ENCODE peak calls at places on chromosomes 11 and 22, in five cellular contexts. One of them, this sample, is unnamed.
A peak's percentile ranks its signal among the peaks of the same experiment; 100 is the strongest.

GRCh38 chr11:61797263-61797944 is 4.7 kb downstream of the FEN1 start:
- DNase-seq in K562: no peak
- DNase-seq in H1: no peak
- DNase-seq in HepG2: peak; percentile 78
- DNase-seq in GM12878: peak; percentile 52
- DNase-seq in this sample: peak; percentile 76

GRCh38 chr11:128988224-128988970 is 45.7 kb upstream of the TP53AIP1 start:
- DNase-seq in K562: no peak
- DNase-seq in H1: no peak
- DNase-seq in HepG2: no peak
- DNase-seq in GM12878: no peak
- DNase-seq in this sample: no peak

GRCh38 chr11:70668204-70669202 is 270.2 kb downstream of the CTTN start:
- DNase-seq in K562: no peak
- DNase-seq in H1: no peak
- DNase-seq in HepG2: no peak
- DNase-seq in GM12878: no peak
- DNase-seq in this sample: no peak

GRCh38 chr11:79044211-79044610 is 396.6 kb downstream of the TENM4 start:
- DNase-seq in K562: no peak
- DNase-seq in H1: no peak
- DNase-seq in HepG2: no peak
- DNase-seq in GM12878: no peak
- DNase-seq in this sample: no peak

GRCh38 chr11:94787798-94788197 is 19.6 kb downstream of the AMOTL1 start:
- DNase-seq in K562: peak; percentile 59
- DNase-seq in H1: no peak
- DNase-seq in HepG2: no peak
- DNase-seq in GM12878: no peak
- DNase-seq in this sample: no peak

GRCh38 chr22:40385041-40385782 is 14.8 kb downstream of the SGSM3 start:
- DNase-seq in K562: no peak
- DNase-seq in H1: no peak
- DNase-seq in HepG2: no peak
- DNase-seq in GM12878: no peak
- DNase-seq in this sample: no peak

GRCh38 chr11:7251836-7252682 is at the start of gene SYT9:
- DNase-seq in K562: peak; percentile 24
- DNase-seq in H1: peak; percentile 43
- DNase-seq in HepG2: no peak
- DNase-seq in GM12878: no peak
- DNase-seq in this sample: no peak

GRCh38 chr22:47146941-47147340 is 384.5 kb downstream of the TBC1D22A start:
- DNase-seq in K562: no peak
- DNase-seq in H1: no peak
- DNase-seq in HepG2: no peak
- DNase-seq in GM12878: no peak
- DNase-seq in this sample: no peak

GRCh38 chr11:44805596-44805995 is 78.8 kb downstream of the TSPAN18 start:
- DNase-seq in K562: no peak
- DNase-seq in H1: no peak
- DNase-seq in HepG2: no peak
- DNase-seq in GM12878: no peak
- DNase-seq in this sample: no peak

GRCh38 chr11:83063073-83063754 is 8.5 kb downstream of the RAB30 start:
- DNase-seq in K562: no peak
- DNase-seq in H1: no peak
- DNase-seq in HepG2: no peak
- DNase-seq in GM12878: peak; percentile 88
- DNase-seq in this sample: no peak

GRCh38 chr11:19394525-19395016 is 153.8 kb upstream of the E2F8 start:
- DNase-seq in K562: no peak
- DNase-seq in H1: no peak
- DNase-seq in HepG2: no peak
- DNase-seq in GM12878: peak; percentile 60
- DNase-seq in this sample: no peak

GRCh38 chr11:78202733-78203167 is 14.0 kb downstream of the USP35 start:
- DNase-seq in K562: no peak
- DNase-seq in H1: no peak
- DNase-seq in HepG2: peak; percentile 95
- DNase-seq in GM12878: no peak
- DNase-seq in this sample: no peak

GRCh38 chr11:16804104-16804947 is 65.9 kb downstream of the C11orf58 start:
- DNase-seq in K562: no peak
- DNase-seq in H1: no peak
- DNase-seq in HepG2: peak; percentile 90
- DNase-seq in GM12878: no peak
- DNase-seq in this sample: no peak

GRCh38 chr11:94910779-94911178 is 62.6 kb downstream of the CWC15 start:
- DNase-seq in K562: no peak
- DNase-seq in H1: no peak
- DNase-seq in HepG2: no peak
- DNase-seq in GM12878: no peak
- DNase-seq in this sample: no peak

GRCh38 chr22:17576475-17576874 is 13.2 kb downstream of the SLC25A18 start:
- DNase-seq in K562: no peak
- DNase-seq in H1: no peak
- DNase-seq in HepG2: no peak
- DNase-seq in GM12878: no peak
- DNase-seq in this sample: no peak

GRCh38 chr11:45924036-45924915 is 1.8 kb downstream of the LARGE2 start:
- DNase-seq in K562: no peak
- DNase-seq in H1: no peak
- DNase-seq in HepG2: no peak
- DNase-seq in GM12878: no peak
- DNase-seq in this sample: no peak

GRCh38 chr11:126833020-126833419 is 167.6 kb downstream of the KIRREL3 start:
- DNase-seq in K562: no peak
- DNase-seq in H1: no peak
- DNase-seq in HepG2: no peak
- DNase-seq in GM12878: no peak
- DNase-seq in this sample: no peak

GRCh38 chr11:42890773-42891172 is 421.0 kb upstream of the API5 start:
- DNase-seq in K562: no peak
- DNase-seq in H1: no peak
- DNase-seq in HepG2: no peak
- DNase-seq in GM12878: no peak
- DNase-seq in this sample: no peak

GRCh38 chr22:35076648-35077047 is 10.7 kb downstream of the ISX start:
- DNase-seq in K562: no peak
- DNase-seq in H1: no peak
- DNase-seq in HepG2: no peak
- DNase-seq in GM12878: no peak
- DNase-seq in this sample: no peak

GRCh38 chr11:112219476-112220232 is 6.6 kb upstream of the PTS start:
- DNase-seq in K562: peak; percentile 72
- DNase-seq in H1: no peak
- DNase-seq in HepG2: peak; percentile 72
- DNase-seq in GM12878: peak; percentile 56
- DNase-seq in this sample: peak; percentile 71

GRCh38 chr11:9273430-9274336 is 8.5 kb upstream of the DENND5A start:
- DNase-seq in K562: no peak
- DNase-seq in H1: no peak
- DNase-seq in HepG2: no peak
- DNase-seq in GM12878: no peak
- DNase-seq in this sample: no peak

GRCh38 chr11:19913236-19913892 is 200.7 kb downstream of the NAV2 start:
- DNase-seq in K562: no peak
- DNase-seq in H1: no peak
- DNase-seq in HepG2: peak; percentile 36
- DNase-seq in GM12878: no peak
- DNase-seq in this sample: no peak

GRCh38 chr22:17388235-17388634 is 19.0 kb downstream of the CECR2 start:
- DNase-seq in K562: no peak
- DNase-seq in H1: no peak
- DNase-seq in HepG2: no peak
- DNase-seq in GM12878: no peak
- DNase-seq in this sample: no peak

GRCh38 chr22:17815703-17816254 is 41.5 kb upstream of the BID start:
- DNase-seq in K562: no peak
- DNase-seq in H1: no peak
- DNase-seq in HepG2: no peak
- DNase-seq in GM12878: no peak
- DNase-seq in this sample: no peak

GRCh38 chr22:32991353-32992115 is 66.6 kb downstream of the SYN3 start:
- DNase-seq in K562: no peak
- DNase-seq in H1: no peak
- DNase-seq in HepG2: no peak
- DNase-seq in GM12878: no peak
- DNase-seq in this sample: no peak

GRCh38 chr11:20208622-20209090 is 48.4 kb upstream of the DBX1 start:
- DNase-seq in K562: no peak
- DNase-seq in H1: peak; percentile 10
- DNase-seq in HepG2: no peak
- DNase-seq in GM12878: no peak
- DNase-seq in this sample: no peak

GRCh38 chr11:60948251-60948650 is 3.7 kb downstream of the SLC15A3 start:
- DNase-seq in K562: no peak
- DNase-seq in H1: no peak
- DNase-seq in HepG2: no peak
- DNase-seq in GM12878: no peak
- DNase-seq in this sample: no peak

GRCh38 chr22:37672920-37673453 is 2.4 kb upstream of the LGALS1 start:
- DNase-seq in K562: no peak
- DNase-seq in H1: no peak
- DNase-seq in HepG2: no peak
- DNase-seq in GM12878: no peak
- DNase-seq in this sample: no peak

GRCh38 chr22:37675930-37676571 is 615 bp downstream of the LGALS1 start:
- DNase-seq in K562: no peak
- DNase-seq in H1: no peak
- DNase-seq in HepG2: no peak
- DNase-seq in GM12878: no peak
- DNase-seq in this sample: no peak

GRCh38 chr22:37674248-37674647 is 1.2 kb upstream of the LGALS1 start:
- DNase-seq in K562: no peak
- DNase-seq in H1: no peak
- DNase-seq in HepG2: no peak
- DNase-seq in GM12878: no peak
- DNase-seq in this sample: no peak

GRCh38 chr22:37676691-37677627 is 1.5 kb downstream of the LGALS1 start:
- DNase-seq in K562: peak; percentile 77
- DNase-seq in H1: peak; percentile 78
- DNase-seq in HepG2: peak; percentile 75
- DNase-seq in GM12878: no peak
- DNase-seq in this sample: peak; percentile 69

DNA sequence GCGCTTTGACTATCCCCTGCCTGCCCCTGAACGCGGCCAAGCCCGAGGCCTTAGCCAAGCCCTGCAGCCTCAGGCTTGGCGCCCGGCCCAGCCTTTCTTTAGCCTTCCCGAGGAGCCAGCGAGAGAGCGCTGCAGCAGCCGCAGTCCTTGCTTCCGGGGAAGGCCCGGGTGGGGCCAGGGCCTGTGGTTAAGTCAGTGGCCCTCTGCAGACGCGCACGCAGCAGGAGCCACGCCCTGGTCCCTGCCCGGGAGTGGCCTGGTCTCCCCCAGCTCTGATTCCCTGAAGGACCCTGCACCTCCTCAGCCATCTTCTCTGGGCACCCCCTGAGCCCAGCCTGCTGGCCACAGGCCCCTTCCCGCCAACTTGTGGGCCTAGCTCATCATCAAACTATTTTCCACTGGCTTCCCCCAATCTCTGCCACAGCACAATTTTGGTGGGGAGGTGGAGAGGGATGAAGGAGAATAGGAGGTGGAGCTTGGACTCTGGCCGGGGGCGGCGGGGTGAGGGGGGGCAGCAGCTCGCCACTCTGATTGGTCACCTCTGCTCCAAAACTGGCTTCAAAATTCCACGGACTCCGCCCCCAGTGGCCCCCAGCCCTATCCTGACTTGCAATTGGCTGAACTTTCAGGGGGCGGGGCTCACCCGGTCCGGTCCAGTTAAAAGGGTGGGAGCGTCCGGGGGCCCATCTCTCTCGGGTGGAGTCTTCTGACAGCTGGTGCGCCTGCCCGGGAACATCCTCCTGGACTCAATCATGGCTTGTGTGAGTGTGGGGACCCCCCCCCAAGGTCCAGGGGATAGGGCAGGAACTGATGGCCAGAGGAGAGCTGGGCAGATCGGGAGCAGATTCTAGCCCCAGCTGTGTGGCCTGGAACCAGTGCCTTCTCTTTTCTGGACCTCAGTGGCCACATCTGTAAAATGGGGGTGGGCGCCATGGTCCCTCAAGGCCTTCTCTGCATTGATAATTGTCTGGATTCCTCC is at the start of gene LGALS1:
- DNase-seq in K562: peak; percentile 90
- DNase-seq in H1: no peak
- DNase-seq in HepG2: peak; percentile 81
- DNase-seq in GM12878: no peak
- DNase-seq in this sample: peak; percentile 92
- TF ChIP-seq POLR2A in K562: peak; percentile 74
- TF ChIP-seq POLR2A in H1: no peak
- TF ChIP-seq POLR2A in HepG2: peak; percentile 39
- TF ChIP-seq POLR2A in GM12878: peak; percentile 69
- TF ChIP-seq POLR2A in this sample: peak; percentile 73

GRCh38 chr11:106520146-106520912 is 442.9 kb downstream of the AASDHPPT start:
- DNase-seq in K562: no peak
- DNase-seq in H1: no peak
- DNase-seq in HepG2: no peak
- DNase-seq in GM12878: no peak
- DNase-seq in this sample: no peak
- TF ChIP-seq CEBPB in K562: no peak
- TF ChIP-seq CEBPB in H1: no peak
- TF ChIP-seq CEBPB in HepG2: no peak
- TF ChIP-seq CEBPB in GM12878: no peak
- TF ChIP-seq CEBPB in this sample: no peak

DNA sequence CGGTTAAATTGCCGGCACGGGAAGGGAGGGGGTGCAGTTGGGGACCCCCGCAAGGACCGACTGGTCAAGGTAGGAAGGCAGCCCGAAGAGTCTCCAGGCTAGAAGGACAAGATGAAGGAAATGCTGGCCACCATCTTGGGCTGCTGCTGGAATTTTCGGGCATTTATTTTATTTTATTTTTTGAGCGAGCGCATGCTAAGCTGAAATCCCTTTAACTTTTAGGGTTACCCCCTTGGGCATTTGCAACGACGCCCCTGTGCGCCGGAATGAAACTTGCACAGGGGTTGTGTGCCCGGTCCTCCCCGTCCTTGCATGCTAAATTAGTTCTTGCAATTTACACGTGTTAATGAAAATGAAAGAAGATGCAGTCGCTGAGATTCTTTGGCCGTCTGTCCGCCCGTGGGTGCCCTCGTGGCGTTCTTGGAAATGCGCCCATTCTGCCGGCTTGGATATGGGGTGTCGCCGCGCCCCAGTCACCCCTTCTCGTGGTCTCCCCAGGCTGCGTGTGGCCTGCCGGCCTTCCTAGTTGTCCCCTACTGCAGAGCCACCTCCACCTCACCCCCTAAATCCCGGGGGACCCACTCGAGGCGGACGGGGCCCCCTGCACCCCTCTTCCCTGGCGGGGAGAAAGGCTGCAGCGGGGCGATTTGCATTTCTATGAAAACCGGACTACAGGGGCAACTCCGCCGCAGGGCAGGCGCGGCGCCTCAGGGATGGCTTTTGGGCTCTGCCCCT is 529 bp upstream of the CCND1 start:
- DNase-seq in K562: no peak
- DNase-seq in H1: no peak
- DNase-seq in HepG2: no peak
- DNase-seq in GM12878: no peak
- DNase-seq in this sample: no peak
- TF ChIP-seq SP1 in K562: peak; percentile 3
- TF ChIP-seq SP1 in H1: no peak
- TF ChIP-seq SP1 in HepG2: no peak
- TF ChIP-seq SP1 in GM12878: no peak
- TF ChIP-seq SP1 in this sample: no peak

GRCh38 chr22:25564320-25564978 is at the start of gene GRK3:
- DNase-seq in K562: peak; percentile 88
- DNase-seq in H1: peak; percentile 29
- DNase-seq in HepG2: no peak
- DNase-seq in GM12878: no peak
- DNase-seq in this sample: peak; percentile 44
- TF ChIP-seq POLR2A in K562: peak; percentile 58
- TF ChIP-seq POLR2A in H1: peak; percentile 56
- TF ChIP-seq POLR2A in HepG2: no peak
- TF ChIP-seq POLR2A in GM12878: peak; percentile 79
- TF ChIP-seq POLR2A in this sample: peak; percentile 29

This sample was measured in HCT116.